ENCODE peak calls at places on chromosome 7, in four cellular contexts. V, P, U and J are unnamed samples.

GRCh38 chr7:44517175-44517574 is 24.0 kb downstream of the NPC1L1 start:
- DNase-seq in V (no peak), P (no peak), U (no peak), J (no peak)

GRCh38 chr7:2971914-2972530 is 71.6 kb downstream of the CARD11 start:
- DNase-seq in V (peak), P (no peak), U (no peak), J (no peak)

GRCh38 chr7:120436487-120437060 is 163.6 kb downstream of the KCND2 start:
- DNase-seq in V (no peak), P (no peak), U (no peak), J (no peak)

GRCh38 chr7:146129997-146130396 is 13.4 kb downstream of the CNTNAP2 start:
- DNase-seq in V (no peak), P (no peak), U (no peak), J (no peak)

GRCh38 chr7:105841866-105842265 is 34.5 kb downstream of the ATXN7L1 start:
- DNase-seq in V (no peak), P (no peak), U (no peak), J (no peak)

GRCh38 chr7:137146012-137146455 is 197.5 kb downstream of the PTN start:
- DNase-seq in V (no peak), P (no peak), U (no peak), J (no peak)

GRCh38 chr7:150838965-150839650 is 13.2 kb upstream of the AOC1 start:
- DNase-seq in V (no peak), P (no peak), U (no peak), J (no peak)

GRCh38 chr7:27491534-27491933 is 171.1 kb downstream of the HIBADH start:
- DNase-seq in V (no peak), P (no peak), U (no peak), J (no peak)

GRCh38 chr7:45889367-45890067 is 1.2 kb downstream of the IGFBP1 start:
- DNase-seq in V (no peak), P (no peak), U (no peak), J (no peak)

GRCh38 chr7:140940866-140941265 is 16.1 kb upstream of the BRAF start:
- DNase-seq in V (no peak), P (no peak), U (no peak), J (no peak)

GRCh38 chr7:142104550-142105527 is 6.7 kb upstream of the MGAM2 start:
- DNase-seq in V (peak), P (no peak), U (peak), J (no peak)

GRCh38 chr7:47045169-47045568 is 536.7 kb downstream of the TNS3 start:
- DNase-seq in V (no peak), P (no peak), U (no peak), J (no peak)